ENCODE peak calls at places on chromosomes 4 and X, in six cellular contexts. B is Karpas-422, J is neural progenitor cell, V is tibial artery, Z is Peyer's patch, D is MM.1S. U is an unnamed sample.
A peak's percentile ranks its signal among the peaks of the same experiment; 100 is the strongest.

GRCh38 chrX:49042581-49043219 is 457 bp downstream of the TFE3 start:
- DNase-seq in B (peak; percentile 50), Z (peak; percentile 17), D (no peak), V (no peak), J (no peak), U (no peak)

GRCh38 chrX:73401591-73402266 is 45.1 kb upstream of the CDX4 start:
- DNase-seq in D (no peak), B (peak; percentile 41), Z (no peak), V (no peak), J (peak; percentile 67), U (no peak)

GRCh38 chr4:158811216-158811540 is 42.4 kb downstream of the FNIP2 start:
- DNase-seq in V (no peak), J (no peak), Z (no peak), B (no peak), D (no peak), U (no peak)

GRCh38 chr4:103996059-103996458 is 276.3 kb upstream of the TACR3 start:
- DNase-seq in B (no peak), D (no peak), V (no peak), Z (no peak), J (peak; percentile 63), U (no peak)

GRCh38 chrX:38061335-38061734 is 55.0 kb downstream of the SYTL5 start:
- DNase-seq in V (no peak), J (no peak), Z (no peak), D (no peak), B (no peak), U (no peak)

GRCh38 chrX:40478457-40479065 is 102.2 kb upstream of the ATP6AP2 start:
- DNase-seq in D (no peak), V (no peak), B (no peak), Z (no peak), J (no peak), U (no peak)

GRCh38 chr4:174069848-174070330 is 213.6 kb downstream of the FBXO8 start:
- DNase-seq in D (no peak), V (no peak), J (no peak), B (no peak), Z (no peak), U (no peak)

GRCh38 chr4:86218721-86219481 is 141.0 kb downstream of the MAPK10 start:
- DNase-seq in B (no peak), V (no peak), J (peak; percentile 20), D (no peak), Z (no peak), U (no peak)

GRCh38 chr4:25551608-25552007 is 104.0 kb upstream of the SLC34A2 start:
- DNase-seq in D (no peak), Z (no peak), B (peak; percentile 23), J (no peak), V (no peak), U (no peak)

GRCh38 chr4:122921971-122922876 is at the start of gene NUDT6:
- DNase-seq in D (peak; percentile 73), V (peak; percentile 65), J (peak; percentile 88), B (peak; percentile 81), Z (peak; percentile 31), U (peak; percentile 74)

GRCh38 chr4:76226418-76226817 is 12.8 kb upstream of the SCARB2 start:
- DNase-seq in B (no peak), D (no peak), V (no peak), Z (no peak), J (no peak), U (no peak)

GRCh38 chr4:8920289-8920965 is 48.8 kb upstream of the HMX1 start:
- DNase-seq in D (no peak), B (no peak), V (peak; percentile 6), J (no peak), Z (no peak), U (peak; percentile 72)

GRCh38 chr4:77880784-77881183 is 18.2 kb downstream of the MRPL1 start:
- DNase-seq in V (no peak), J (no peak), D (peak; percentile 40), Z (no peak), B (no peak), U (no peak)

GRCh38 chr4:90069151-90069550 is 58.0 kb upstream of the CCSER1 start:
- DNase-seq in V (no peak), D (no peak), J (no peak), B (no peak), Z (no peak), U (no peak)

GRCh38 chr4:28879178-28879577 is 1841.0 kb upstream of the PCDH7 start:
- DNase-seq in J (no peak), D (no peak), B (no peak), V (no peak), Z (no peak), U (no peak)

GRCh38 chrX:45710081-45710801 is 509.6 kb upstream of the DIPK2B start:
- DNase-seq in Z (no peak), D (no peak), V (no peak), B (no peak), J (no peak), U (no peak)

GRCh38 chr4:68451246-68452211 is 4.3 kb downstream of the TMPRSS11E start:
- DNase-seq in Z (no peak), B (no peak), D (peak; percentile 66), V (no peak), J (no peak), U (no peak)

GRCh38 chrX:112645774-112646173 is 34.0 kb downstream of the LHFPL1 start:
- DNase-seq in B (no peak), V (no peak), Z (no peak), D (no peak), J (no peak), U (no peak)

GRCh38 chrX:83916525-83916924 is 55.6 kb downstream of the CYLC1 start:
- DNase-seq in J (peak; percentile 46), D (peak; percentile 32), V (no peak), B (peak; percentile 67), Z (no peak), U (no peak)

GRCh38 chrX:118807151-118808017 is 16.2 kb upstream of the ZCCHC12 start:
- DNase-seq in Z (no peak), V (no peak), D (peak; percentile 51), J (peak; percentile 56), B (peak; percentile 85), U (no peak)

GRCh38 chr4:128871948-128872347 is 62.4 kb downstream of the JADE1 start:
- DNase-seq in D (no peak), J (no peak), V (no peak), Z (no peak), B (no peak), U (no peak)

GRCh38 chr4:36280555-36280954 is 861 bp upstream of the DTHD1 start:
- DNase-seq in B (no peak), Z (no peak), J (peak; percentile 61), D (no peak), V (no peak), U (no peak)

GRCh38 chrX:65667157-65667502 is 324 bp upstream of the MSN start:
- DNase-seq in J (no peak), V (no peak), D (no peak), B (no peak), Z (no peak), U (no peak)

GRCh38 chr4:101655847-101656246 is 134.7 kb upstream of the BANK1 start:
- DNase-seq in D (no peak), Z (no peak), J (no peak), B (no peak), V (no peak), U (no peak)

GRCh38 chr4:74933562-74934015 is 673 bp downstream of the PARM1 start:
- DNase-seq in Z (peak; percentile 18), J (peak; percentile 27), D (peak; percentile 53), V (peak; percentile 36), B (peak; percentile 71), U (peak; percentile 58)

GRCh38 chr4:19224820-19225219 is 1026.9 kb upstream of the SLIT2 start:
- DNase-seq in Z (no peak), V (no peak), J (peak; percentile 38), D (peak; percentile 55), B (peak; percentile 69), U (no peak)

GRCh38 chrX:129737921-129738320 is 858 bp upstream of the XPNPEP2 start:
- DNase-seq in V (no peak), D (no peak), J (no peak), Z (no peak), B (peak; percentile 57), U (no peak)

GRCh38 chr4:174919886-174920423 is 1.8 kb downstream of the ADAM29 start:
- DNase-seq in Z (no peak), J (no peak), D (no peak), B (no peak), V (no peak), U (no peak)

GRCh38 chr4:184293552-184293951 is 75.9 kb upstream of the ENPP6 start:
- DNase-seq in D (no peak), B (no peak), V (no peak), J (no peak), Z (no peak), U (no peak)

GRCh38 chrX:50471390-50471789 is 765 bp upstream of the DGKK start:
- DNase-seq in Z (no peak), D (no peak), J (peak; percentile 49), V (no peak), B (no peak), U (no peak)
- H3K27me3 ChIP-seq in Z (no peaks in the 10 kb centered on the region), D (no peaks in the 10 kb centered on the region), J (peaks cover 74% of the 10 kb centered on the region), V (no peaks in the 10 kb centered on the region), B (no peaks in the 10 kb centered on the region), U (peaks cover 3% of the 10 kb centered on the region)

GRCh38 chrX:12999422-12999821 is 24.5 kb downstream of the TMSB4X start:
- DNase-seq in B (peak; percentile 68), V (no peak), J (no peak), Z (peak; percentile 61), D (peak; percentile 71), U (no peak)

GRCh38 chrX:13001961-13002671 is 27.2 kb downstream of the TMSB4X start:
- DNase-seq in V (no peak), B (peak; percentile 59), Z (no peak), D (no peak), J (no peak), U (no peak)

GRCh38 chrX:13001097-13001496 is 26.2 kb downstream of the TMSB4X start:
- DNase-seq in J (no peak), V (no peak), Z (no peak), D (no peak), B (no peak), U (no peak)

GRCh38 chrX:12997898-12998687 is 23.2 kb downstream of the TMSB4X start:
- DNase-seq in V (no peak), B (no peak), Z (no peak), D (no peak), J (peak; percentile 64), U (no peak)

GRCh38 chrX:13000311-13000811 is 25.5 kb downstream of the TMSB4X start:
- DNase-seq in B (peak; percentile 94), Z (peak; percentile 73), J (no peak), D (peak; percentile 58), V (peak; percentile 34), U (no peak)
- H3K27ac ChIP-seq in B (peak overlapping the region; percentile 96), Z (peak overlapping the region; percentile 72), J (no peak overlapping the region), D (peak overlapping the region; percentile 100), V (no peak overlapping the region), U (no peak overlapping the region)

GRCh38 chrX:133593531-133593930 is 178.2 kb upstream of the GPC4 start:
- DNase-seq in B (no peak), J (no peak), V (no peak), D (no peak), Z (no peak), U (no peak)
- H3K27me3 ChIP-seq in B (no peaks in the 10 kb centered on the region), J (no peaks in the 10 kb centered on the region), V (no peaks in the 10 kb centered on the region), D (no peaks in the 10 kb centered on the region), Z (no peaks in the 10 kb centered on the region), U (no peaks in the 10 kb centered on the region)

DNA sequence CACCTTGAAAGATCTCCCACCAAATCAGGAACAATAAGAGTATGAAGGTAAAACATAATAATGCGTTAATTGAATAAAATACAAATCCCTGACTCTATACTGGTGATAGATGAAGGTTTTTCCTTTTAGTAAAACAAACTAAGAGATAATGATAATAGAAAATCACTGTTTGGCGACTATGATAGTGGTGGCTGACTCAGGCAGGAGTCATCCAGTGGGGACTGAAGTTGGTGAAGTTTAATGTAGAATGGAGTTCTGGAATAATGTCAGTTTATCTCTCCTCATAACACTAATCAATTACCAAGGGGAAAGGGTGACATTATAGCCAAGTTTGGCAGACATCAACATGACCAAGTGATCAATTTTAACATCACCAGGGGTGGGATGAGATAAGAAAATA is 21.3 kb downstream of the ABCG2 start:
- DNase-seq in B (no peak), Z (no peak), V (no peak), J (no peak), D (no peak), U (no peak)
- H3K27ac ChIP-seq in B (no peak overlapping the region), Z (no peak overlapping the region), V (no peak overlapping the region), J (no peak overlapping the region), D (no peak overlapping the region), U (no peak overlapping the region)

U was measured in aorta.